ENCODE peak calls at places on chromosomes 2 and 18, in seven cellular contexts. One of them, this sample, is unnamed.

GRCh38 chr18:36672437-36673344 is 156.1 kb downstream of the TPGS2 start:
- DNase-seq in GM23248: peak
- DNase-seq in hypothalamus: no peak
- DNase-seq in stimulated activated CD8-positive, alpha-beta memory T cell treated with anti-CD3 and anti-CD28 coated beads, Interleukin-7, amount 100 ng/mL, for 4 hours: no peak
- DNase-seq in posterior vena cava: no peak
- DNase-seq in cardiac muscle cell: no peak
- DNase-seq in non-pigmented ciliary epithelial cell: no peak
- DNase-seq in this sample: peak

GRCh38 chr2:212863185-212863588 is 288.2 kb downstream of the IKZF2 start:
- DNase-seq in GM23248: peak
- DNase-seq in hypothalamus: no peak
- DNase-seq in stimulated activated CD8-positive, alpha-beta memory T cell treated with anti-CD3 and anti-CD28 coated beads, Interleukin-7, amount 100 ng/mL, for 4 hours: no peak
- DNase-seq in posterior vena cava: no peak
- DNase-seq in cardiac muscle cell: peak
- DNase-seq in non-pigmented ciliary epithelial cell: no peak
- DNase-seq in this sample: peak

GRCh38 chr2:71851094-71851755 is 296.4 kb downstream of the CYP26B1 start:
- DNase-seq in GM23248: peak
- DNase-seq in hypothalamus: no peak
- DNase-seq in stimulated activated CD8-positive, alpha-beta memory T cell treated with anti-CD3 and anti-CD28 coated beads, Interleukin-7, amount 100 ng/mL, for 4 hours: no peak
- DNase-seq in posterior vena cava: no peak
- DNase-seq in cardiac muscle cell: no peak
- DNase-seq in non-pigmented ciliary epithelial cell: no peak
- DNase-seq in this sample: no peak

GRCh38 chr2:7905756-7906155 is 776.1 kb upstream of the ID2 start:
- DNase-seq in GM23248: no peak
- DNase-seq in hypothalamus: no peak
- DNase-seq in stimulated activated CD8-positive, alpha-beta memory T cell treated with anti-CD3 and anti-CD28 coated beads, Interleukin-7, amount 100 ng/mL, for 4 hours: no peak
- DNase-seq in posterior vena cava: no peak
- DNase-seq in cardiac muscle cell: no peak
- DNase-seq in non-pigmented ciliary epithelial cell: no peak
- DNase-seq in this sample: no peak

GRCh38 chr2:39737661-39738060 is 41.4 kb downstream of the THUMPD2 start:
- DNase-seq in GM23248: peak
- DNase-seq in hypothalamus: no peak
- DNase-seq in stimulated activated CD8-positive, alpha-beta memory T cell treated with anti-CD3 and anti-CD28 coated beads, Interleukin-7, amount 100 ng/mL, for 4 hours: no peak
- DNase-seq in posterior vena cava: peak
- DNase-seq in cardiac muscle cell: no peak
- DNase-seq in non-pigmented ciliary epithelial cell: peak
- DNase-seq in this sample: no peak

GRCh38 chr2:144325086-144325485 is 194.8 kb downstream of the ZEB2 start:
- DNase-seq in GM23248: no peak
- DNase-seq in hypothalamus: no peak
- DNase-seq in stimulated activated CD8-positive, alpha-beta memory T cell treated with anti-CD3 and anti-CD28 coated beads, Interleukin-7, amount 100 ng/mL, for 4 hours: peak
- DNase-seq in posterior vena cava: no peak
- DNase-seq in cardiac muscle cell: no peak
- DNase-seq in non-pigmented ciliary epithelial cell: peak
- DNase-seq in this sample: no peak

GRCh38 chr2:59173325-59173724 is 932.2 kb upstream of the FANCL start:
- DNase-seq in GM23248: no peak
- DNase-seq in hypothalamus: no peak
- DNase-seq in stimulated activated CD8-positive, alpha-beta memory T cell treated with anti-CD3 and anti-CD28 coated beads, Interleukin-7, amount 100 ng/mL, for 4 hours: no peak
- DNase-seq in posterior vena cava: no peak
- DNase-seq in cardiac muscle cell: no peak
- DNase-seq in non-pigmented ciliary epithelial cell: no peak
- DNase-seq in this sample: no peak

GRCh38 chr2:190505696-190506095 is 28.8 kb downstream of the NEMP2 start:
- DNase-seq in GM23248: no peak
- DNase-seq in hypothalamus: no peak
- DNase-seq in stimulated activated CD8-positive, alpha-beta memory T cell treated with anti-CD3 and anti-CD28 coated beads, Interleukin-7, amount 100 ng/mL, for 4 hours: no peak
- DNase-seq in posterior vena cava: no peak
- DNase-seq in cardiac muscle cell: no peak
- DNase-seq in non-pigmented ciliary epithelial cell: no peak
- DNase-seq in this sample: no peak

This sample was measured in GM06990.